ENCODE peak calls at places on chromosomes 3 and 15, in four cellular contexts. Z is HepG2, K is K562, X is GM12878. Y is an unnamed sample.

GRCh38 chr3:188046561-188047213 is 107.3 kb upstream of the LPP start:
- DNase-seq in Z (no peak), K (no peak), X (no peak), Y (no peak)

GRCh38 chr15:49187537-49188245 is 17.6 kb downstream of the GALK2 start:
- DNase-seq in K (no peak), X (no peak), Z (no peak), Y (no peak)

GRCh38 chr3:49602877-49603411 is 48.7 kb downstream of the BSN start:
- DNase-seq in Z (no peak), K (no peak), X (no peak), Y (no peak)

GRCh38 chr3:62379206-62379834 is 6.0 kb upstream of the FEZF2 start:
- DNase-seq in K (no peak), X (no peak), Z (no peak), Y (no peak)

GRCh38 chr15:60003243-60004018 is 680 bp upstream of the FOXB1 start:
- DNase-seq in X (no peak), Z (no peak), K (no peak), Y (no peak)

GRCh38 chr3:105362021-105362665 is 4.6 kb upstream of the ALCAM start:
- DNase-seq in Z (no peak), K (no peak), X (no peak), Y (no peak)

GRCh38 chr3:101674518-101674917 is 2.4 kb downstream of the ZBTB11 start:
- DNase-seq in X (no peak), Z (no peak), K (no peak), Y (no peak)

GRCh38 chr3:169604568-169604967 is 58.9 kb downstream of the MECOM start:
- DNase-seq in Z (no peak), X (no peak), K (no peak), Y (no peak)

GRCh38 chr3:111998661-111999641 is at the start of gene TAGLN3:
- DNase-seq in Z (no peak), X (no peak), K (no peak), Y (no peak)

GRCh38 chr15:97902140-97902780 is 58.2 kb upstream of the ARRDC4 start:
- DNase-seq in K (no peak), Z (no peak), X (no peak), Y (no peak)

GRCh38 chr3:62955126-62955525 is 79.9 kb upstream of the CADPS start:
- DNase-seq in X (no peak), Z (no peak), K (no peak), Y (no peak)

GRCh38 chr3:155326249-155326648 is 32.8 kb upstream of the STRIT1 start:
- DNase-seq in K (no peak), X (no peak), Z (no peak), Y (no peak)

GRCh38 chr3:83934208-83935150 is 1024.3 kb upstream of the CADM2 start:
- DNase-seq in X (peak), K (no peak), Z (peak), Y (no peak)

GRCh38 chr15:63198752-63199250 is 9.4 kb downstream of the RAB8B start:
- DNase-seq in K (no peak), Z (no peak), X (no peak), Y (no peak)

GRCh38 chr3:129942296-129942695 is 32.2 kb upstream of the TRH start:
- DNase-seq in X (no peak), Z (peak), K (peak), Y (peak)

GRCh38 chr3:134357261-134357913 is 16.9 kb downstream of the AMOTL2 start:
- DNase-seq in Z (no peak), X (no peak), K (no peak), Y (no peak)

GRCh38 chr3:101077361-101078011 is 84.3 kb upstream of the ABI3BP start:
- DNase-seq in Z (no peak), K (no peak), X (no peak), Y (no peak)

GRCh38 chr3:59783468-59783988 is 733.7 kb upstream of the CFAP20DC start:
- DNase-seq in Z (no peak), K (no peak), X (no peak), Y (no peak)

GRCh38 chr3:106485202-106485601 is 616.4 kb upstream of the CBLB start:
- DNase-seq in Z (no peak), K (no peak), X (no peak), Y (no peak)

GRCh38 chr3:153097213-153097612 is 64.8 kb upstream of the RAP2B start:
- DNase-seq in Z (no peak), X (no peak), K (no peak), Y (no peak)

GRCh38 chr3:11544413-11545181 is 99.1 kb downstream of the VGLL4 start:
- DNase-seq in Z (peak), K (no peak), X (no peak), Y (no peak)

GRCh38 chr3:42118762-42119361 is 27.7 kb downstream of the TRAK1 start:
- DNase-seq in Z (peak), K (peak), X (peak), Y (no peak)

GRCh38 chr3:13557417-13557816 is 8.5 kb downstream of the FBLN2 start:
- DNase-seq in Z (no peak), X (no peak), K (no peak), Y (no peak)

GRCh38 chr3:117346878-117347277 is 637.3 kb downstream of the TUSC7 start:
- DNase-seq in Z (no peak), X (no peak), K (no peak), Y (no peak)

GRCh38 chr15:99320374-99321215 is 69.3 kb downstream of the LRRC28 start:
- DNase-seq in X (no peak), Z (no peak), K (no peak), Y (no peak)

GRCh38 chr3:10194328-10195071 is 29.8 kb downstream of the IRAK2 start:
- DNase-seq in X (peak), K (peak), Z (no peak), Y (no peak)

GRCh38 chr3:132730891-132731580 is 8.8 kb upstream of the NPHP3 start:
- DNase-seq in K (no peak), Z (peak), X (no peak), Y (no peak)

GRCh38 chr15:65877752-65878151 is 8.5 kb downstream of the RAB11A start:
- DNase-seq in Z (no peak), K (no peak), X (no peak), Y (no peak)

GRCh38 chr15:49045691-49046112 is 544 bp downstream of the SECISBP2L start:
- DNase-seq in Z (peak), X (peak), K (no peak), Y (no peak)

GRCh38 chr15:70318996-70319465 is 221.3 kb upstream of the TLE3 start:
- DNase-seq in X (no peak), K (no peak), Z (no peak), Y (no peak)

GRCh38 chr3:64548200-64548889 is 139.5 kb downstream of the ADAMTS9 start:
- DNase-seq in Z (no peak), K (no peak), X (no peak), Y (no peak)

GRCh38 chr3:123635220-123635619 is 50.4 kb upstream of the HACD2 start:
- DNase-seq in K (no peak), Z (no peak), X (no peak), Y (no peak)

GRCh38 chr3:107833046-107833445 is 257.8 kb downstream of the CD47 start:
- DNase-seq in Z (no peak), K (no peak), X (no peak), Y (no peak)

GRCh38 chr3:72312339-72312738 is 527.4 kb upstream of the PROK2 start:
- DNase-seq in Z (no peak), K (no peak), X (peak), Y (no peak)

GRCh38 chr3:9809615-9810356 is at the start of gene TTLL3:
- DNase-seq in X (no peak), K (peak), Z (no peak), Y (peak)

GRCh38 chr3:109926376-109926775 is 589.0 kb upstream of the DPPA4 start:
- DNase-seq in X (no peak), Z (no peak), K (no peak), Y (no peak)

GRCh38 chr3:183300996-183301562 is 48.0 kb downstream of the B3GNT5 start:
- DNase-seq in X (no peak), Z (no peak), K (no peak), Y (no peak)

GRCh38 chr3:105032541-105032940 is 334.2 kb upstream of the ALCAM start:
- DNase-seq in K (no peak), X (no peak), Z (no peak), Y (no peak)

GRCh38 chr3:131231710-131232348 is 149.7 kb upstream of the NUDT16 start:
- DNase-seq in K (no peak), X (no peak), Z (peak), Y (no peak)
- TF ChIP-seq HDAC6 in K (no peak), X (no peak), Z (no peak), Y (no peak)

DNA sequence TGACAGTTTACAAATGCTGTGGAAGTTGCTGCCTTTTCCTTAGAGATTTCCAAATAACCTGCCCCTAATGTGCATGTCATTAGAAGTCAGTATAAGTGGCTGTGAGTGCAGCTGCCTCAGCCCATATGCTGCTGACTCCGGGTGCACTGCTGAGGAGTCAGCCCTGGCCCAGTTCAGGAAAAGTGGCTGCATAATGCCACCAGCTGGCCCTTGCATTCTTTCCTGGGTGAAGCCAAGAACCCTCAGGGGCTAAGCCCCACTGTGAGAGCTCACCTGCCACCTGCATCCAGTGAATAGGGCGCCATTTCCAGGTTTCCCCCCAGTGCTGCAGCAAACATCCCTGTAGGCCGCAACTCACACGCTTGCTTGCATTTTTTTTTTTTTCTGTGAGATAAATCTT is 139.9 kb downstream of the TJP1 start:
- DNase-seq in X (no peak), Z (no peak), K (no peak), Y (no peak)
- TF ChIP-seq HDAC6 in X (no peak), Z (no peak), K (no peak), Y (no peak)

DNA sequence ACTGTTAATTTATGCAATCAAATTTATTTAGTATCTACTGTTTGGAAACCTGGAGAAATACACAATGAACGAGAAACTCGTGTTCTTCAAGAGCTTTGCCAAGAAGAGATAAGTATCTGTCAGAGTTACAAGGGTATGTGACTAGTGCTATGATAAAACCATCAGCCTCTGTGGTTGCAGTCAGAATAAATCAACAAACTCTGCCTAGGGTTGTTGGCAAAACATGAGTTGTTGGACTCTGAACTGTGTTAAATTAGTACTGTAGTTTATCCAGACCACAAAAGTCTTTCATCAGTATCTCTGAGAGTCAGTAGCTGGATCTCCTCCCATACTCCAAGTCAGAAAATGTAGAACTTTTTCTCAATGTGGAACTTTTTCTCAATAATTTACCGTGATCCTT is 918.4 kb downstream of the NAALADL2 start:
- DNase-seq in K (no peak), X (no peak), Z (peak), Y (no peak)
- TF ChIP-seq HDAC6 in K (no peak), X (no peak), Z (no peak), Y (no peak)

GRCh38 chr3:17629400-17629799 is 113.0 kb downstream of the TBC1D5 start:
- DNase-seq in Z (no peak), K (no peak), X (no peak), Y (no peak)
- TF ChIP-seq HDAC6 in Z (no peak), K (no peak), X (no peak), Y (no peak)

GRCh38 chr3:189790658-189791057 is 159.5 kb downstream of the TP63 start:
- DNase-seq in Z (no peak), K (no peak), X (no peak), Y (no peak)
- TF ChIP-seq HDAC6 in Z (no peak), K (no peak), X (no peak), Y (no peak)

GRCh38 chr3:195403841-195404408 is 38.9 kb downstream of the ACAP2 start:
- DNase-seq in K (no peak), Z (no peak), X (no peak), Y (no peak)

GRCh38 chr3:195397524-195397923 is 45.3 kb downstream of the ACAP2 start:
- DNase-seq in Z (no peak), X (no peak), K (no peak), Y (no peak)

GRCh38 chr3:195403244-195403643 is 39.6 kb downstream of the ACAP2 start:
- DNase-seq in Z (no peak), K (no peak), X (no peak), Y (no peak)

GRCh38 chr3:195405646-195406045 is 37.2 kb downstream of the ACAP2 start:
- DNase-seq in K (no peak), X (no peak), Z (no peak), Y (no peak)

GRCh38 chr3:195401959-195402358 is 40.9 kb downstream of the ACAP2 start:
- DNase-seq in Z (no peak), K (no peak), X (no peak), Y (no peak)
- TF ChIP-seq HDAC6 in Z (no peak), K (no peak), X (no peak), Y (no peak)

GRCh38 chr3:172156309-172156998 is 117.1 kb downstream of the FNDC3B start:
- DNase-seq in Z (no peak), K (no peak), X (no peak), Y (no peak)
- TF ChIP-seq HDAC6 in Z (no peak), K (no peak), X (no peak), Y (no peak)

GRCh38 chr3:37770336-37770735 is 91.3 kb upstream of the CTDSPL start:
- DNase-seq in K (no peak), X (no peak), Z (no peak), Y (no peak)

GRCh38 chr3:37766220-37766605 is 95.5 kb upstream of the CTDSPL start:
- DNase-seq in Z (no peak), X (no peak), K (no peak), Y (no peak)

GRCh38 chr3:37766797-37767776 is 94.6 kb upstream of the CTDSPL start:
- DNase-seq in K (no peak), X (no peak), Z (no peak), Y (no peak)

GRCh38 chr3:37765591-37766219 is 96.0 kb upstream of the CTDSPL start:
- DNase-seq in Z (no peak), X (no peak), K (peak), Y (no peak)

GRCh38 chr3:37768107-37768809 is 93.4 kb upstream of the CTDSPL start:
- DNase-seq in Z (peak), X (no peak), K (no peak), Y (no peak)
- TF ChIP-seq HDAC6 in Z (no peak), X (no peak), K (no peak), Y (no peak)

GRCh38 chr3:38227989-38228388 is 37.6 kb upstream of the SLC22A13 start:
- DNase-seq in K (no peak), Z (no peak), X (no peak), Y (no peak)
- TF ChIP-seq HDAC6 in K (no peak), Z (no peak), X (no peak), Y (no peak)